ENCODE peak calls at places on chromosomes 11 and 22, in five cellular contexts. B is GM13977, D is MM.1S, V is pancreas, M is gastrocnemius medialis. A is an unnamed sample.

GRCh38 chr22:23781533-23781932 is 5.2 kb upstream of the SMARCB1 start:
- DNase-seq in V (no peak), B (no peak), D (no peak), M (no peak), A (peak; percentile 99)

GRCh38 chr11:63560506-63561179 is 2.5 kb downstream of the PLAAT2 start:
- DNase-seq in M (no peak), V (no peak), D (no peak), B (no peak), A (peak; percentile 61)

GRCh38 chr11:63490551-63491239 is at the start of gene PLAAT5:
- DNase-seq in V (peak; percentile 51), M (no peak), D (no peak), B (no peak), A (no peak)

GRCh38 chr11:61892085-61892370 is 683 bp upstream of the FADS3 start:
- DNase-seq in D (no peak), B (no peak), M (no peak), V (no peak), A (no peak)

GRCh38 chr11:123640677-123641494 is 13.5 kb downstream of the SCN3B start:
- DNase-seq in B (peak; percentile 69), D (peak; percentile 52), M (peak; percentile 33), V (no peak), A (no peak)

GRCh38 chr11:795638-796564 is 2.2 kb downstream of the SLC25A22 start:
- DNase-seq in V (peak; percentile 80), B (peak; percentile 95), D (peak; percentile 83), M (no peak), A (peak; percentile 100)

GRCh38 chr11:106304274-106304673 is 226.8 kb downstream of the AASDHPPT start:
- DNase-seq in B (no peak), V (no peak), M (no peak), D (no peak), A (peak; percentile 57)

GRCh38 chr22:33565580-33565995 is 354.7 kb downstream of the LARGE1 start:
- DNase-seq in B (peak; percentile 30), M (no peak), D (no peak), V (no peak), A (no peak)

GRCh38 chr11:50187220-50187619 is 154.5 kb downstream of the OR4C45 start:
- DNase-seq in V (no peak), D (peak; percentile 27), M (no peak), B (no peak), A (no peak)

GRCh38 chr11:99739464-99740089 is 718.8 kb downstream of the CNTN5 start:
- DNase-seq in M (no peak), V (no peak), D (peak; percentile 30), B (peak; percentile 13), A (no peak)

DNA sequence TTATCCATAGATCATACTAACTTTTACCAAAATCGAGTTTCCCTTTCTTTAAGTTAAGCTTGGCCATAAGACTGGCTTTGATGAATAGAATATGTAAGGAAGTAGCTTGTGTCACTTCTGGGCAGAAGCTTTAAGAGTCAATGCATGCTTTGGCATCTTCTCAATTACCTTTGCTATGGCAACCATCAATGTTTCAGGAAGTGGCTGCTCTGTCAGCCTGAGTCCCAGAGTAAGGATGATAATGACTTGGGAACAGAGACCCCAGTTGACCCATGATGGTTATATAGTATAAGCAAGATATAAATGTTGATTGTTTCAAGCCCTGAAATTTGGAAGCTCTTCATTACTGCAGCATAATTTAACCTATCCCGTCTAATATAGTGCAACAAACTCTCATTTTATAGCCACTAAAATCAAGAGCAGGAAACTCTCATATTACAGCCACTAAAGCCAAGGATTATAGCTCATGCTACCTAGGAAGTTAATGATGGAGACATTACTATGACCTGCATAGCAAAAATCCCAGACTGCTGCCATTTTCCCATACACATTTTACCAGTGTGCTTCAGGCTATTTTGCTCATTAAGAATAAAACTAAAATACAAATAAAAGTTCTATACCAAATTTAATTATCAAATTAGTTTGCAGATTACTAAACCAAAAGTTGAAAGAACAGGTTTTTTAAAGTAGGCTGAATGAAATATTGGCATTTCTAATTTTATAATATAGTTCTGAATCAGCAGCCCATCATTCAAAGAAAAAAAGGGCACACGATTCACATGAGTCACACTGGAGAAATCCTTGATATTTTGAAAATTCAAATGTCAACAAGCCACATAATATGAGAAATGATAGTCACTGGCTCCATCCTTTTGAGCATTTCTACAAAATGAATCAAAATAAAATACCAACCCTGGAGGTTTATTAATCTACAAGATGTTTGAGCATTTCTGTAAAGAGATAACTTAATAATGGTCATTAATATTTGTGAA is 23.8 kb downstream of the FSHB start:
- DNase-seq in M (no peak), B (no peak), V (no peak), D (no peak), A (peak; percentile 45)
- TF ChIP-seq CTCF in M (no peak), B (no peak), V (no peak), D (no peak), A (no peak)

DNA sequence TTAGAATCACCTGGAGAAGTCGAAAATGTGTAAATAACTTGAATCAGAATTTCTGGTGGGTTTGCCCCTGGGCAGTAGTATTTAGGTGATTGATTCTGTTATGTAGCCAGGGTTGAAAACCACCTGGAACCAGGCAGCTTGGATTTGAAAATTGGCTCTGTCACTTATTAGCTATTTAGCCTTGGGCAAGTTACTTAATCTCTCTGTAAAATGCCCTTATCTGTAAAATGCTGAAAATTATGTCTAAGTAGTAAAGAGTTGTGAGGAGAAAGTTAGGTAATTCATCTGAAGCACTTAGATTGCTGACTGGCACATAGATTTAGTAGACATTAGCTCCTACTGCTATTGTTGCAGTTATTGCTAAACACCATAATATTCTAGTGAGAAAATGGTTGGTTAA is 49.3 kb downstream of the PPME1 start:
- DNase-seq in M (no peak), D (no peak), V (no peak), B (no peak), A (no peak)
- TF ChIP-seq CTCF in M (no peak), D (no peak), V (no peak), B (no peak), A (no peak)

GRCh38 chr11:113274708-113275582 is 39.4 kb upstream of the TTC12 start:
- DNase-seq in V (no peak), B (no peak), M (no peak), D (no peak), A (no peak)
- TF ChIP-seq CTCF in V (no peak), B (no peak), M (no peak), D (peak; percentile 21), A (no peak)

GRCh38 chr22:30219668-30220278 is 26.8 kb downstream of the LIF start:
- DNase-seq in M (no peak), V (no peak), B (no peak), D (no peak), A (no peak)
- TF ChIP-seq CTCF in M (no peak), V (no peak), B (no peak), D (no peak), A (no peak)

GRCh38 chr11:17162376-17162775 is 45.4 kb downstream of the PIK3C2A start:
- DNase-seq in V (no peak), B (no peak), D (no peak), M (no peak), A (no peak)
- TF ChIP-seq CTCF in V (no peak), B (no peak), D (no peak), M (no peak), A (no peak)

GRCh38 chr11:128093689-128094088 is 493.7 kb downstream of the ETS1 start:
- DNase-seq in B (no peak), M (no peak), D (no peak), V (no peak), A (no peak)

GRCh38 chr11:128098840-128099239 is 488.5 kb downstream of the ETS1 start:
- DNase-seq in V (no peak), M (no peak), D (no peak), B (no peak), A (no peak)

GRCh38 chr11:128089962-128090361 is 497.4 kb downstream of the ETS1 start:
- DNase-seq in M (no peak), D (no peak), V (no peak), B (no peak), A (no peak)

GRCh38 chr11:128095459-128096096 is 491.8 kb downstream of the ETS1 start:
- DNase-seq in V (no peak), D (no peak), B (no peak), M (no peak), A (no peak)
- TF ChIP-seq CTCF in V (no peak), D (no peak), B (peak; percentile 13), M (no peak), A (peak; percentile 31)

A was measured in osteoblast.